ENCODE peak calls at places on chromosomes 2 and 18, in seven cellular contexts. V is Panc1, A is A549, F is GM23338, G is HCT116, M is GM12878, S is HepG2. U is an unnamed sample.

GRCh38 chr2:16978291-16978690 is 312.7 kb upstream of the CYRIA start:
- DNase-seq in V (no peak), A (no peak), F (no peak), G (no peak), M (no peak), S (no peak), U (no peak)

GRCh38 chr2:62741127-62741526 is 35.6 kb downstream of the EHBP1 start:
- DNase-seq in V (no peak), A (no peak), F (no peak), G (no peak), M (no peak), S (no peak), U (no peak)

GRCh38 chr2:224646242-224646846 is 61.2 kb upstream of the CUL3 start:
- DNase-seq in V (peak), A (peak), F (peak), G (peak), M (no peak), S (peak), U (peak)

GRCh38 chr2:67268806-67269205 is 128.3 kb upstream of the ETAA1 start:
- DNase-seq in V (no peak), A (peak), F (no peak), G (no peak), M (no peak), S (no peak), U (no peak)

GRCh38 chr2:67581751-67582150 is 184.6 kb downstream of the ETAA1 start:
- DNase-seq in V (no peak), A (no peak), F (peak), G (no peak), M (no peak), S (no peak), U (no peak)

GRCh38 chr2:197033222-197033621 is 106.7 kb upstream of the PGAP1 start:
- DNase-seq in V (no peak), A (no peak), F (no peak), G (no peak), M (no peak), S (no peak), U (no peak)

GRCh38 chr18:26002375-26002774 is 88.0 kb downstream of the SS18 start:
- DNase-seq in V (no peak), A (no peak), F (no peak), G (no peak), M (no peak), S (no peak), U (no peak)

GRCh38 chr18:62287753-62288668 is 37.1 kb upstream of the TNFRSF11A start:
- DNase-seq in V (no peak), A (no peak), F (no peak), G (no peak), M (no peak), S (peak), U (no peak)

GRCh38 chr2:47221956-47222355 is 66.8 kb upstream of the STPG4 start:
- DNase-seq in V (no peak), A (no peak), F (no peak), G (no peak), M (no peak), S (no peak), U (no peak)

GRCh38 chr18:50560681-50561629 is 1.1 kb downstream of the MAPK4 start:
- DNase-seq in V (no peak), A (no peak), F (peak), G (no peak), M (no peak), S (no peak), U (peak)

GRCh38 chr2:28361991-28362710 is 30.5 kb upstream of the FOSL2 start:
- DNase-seq in V (no peak), A (no peak), F (no peak), G (no peak), M (no peak), S (no peak), U (no peak)

GRCh38 chr18:35502062-35502461 is 4.3 kb upstream of the INO80C start:
- DNase-seq in V (no peak), A (no peak), F (no peak), G (no peak), M (no peak), S (no peak), U (no peak)

GRCh38 chr2:212711851-212712250 is 173.2 kb upstream of the ERBB4 start:
- DNase-seq in V (peak), A (peak), F (no peak), G (no peak), M (no peak), S (no peak), U (no peak)

GRCh38 chr2:112646102-112646719 is 472 bp downstream of the SLC20A1 start:
- DNase-seq in V (no peak), A (no peak), F (peak), G (no peak), M (no peak), S (no peak), U (peak)

GRCh38 chr2:129712586-129712985 is 266.9 kb upstream of the RAB6C start:
- DNase-seq in V (no peak), A (no peak), F (no peak), G (no peak), M (no peak), S (no peak), U (no peak)

GRCh38 chr18:26471027-26471426 is 77.3 kb downstream of the KCTD1 start:
- DNase-seq in V (no peak), A (peak), F (no peak), G (no peak), M (no peak), S (no peak), U (no peak)

GRCh38 chr18:3611313-3612038 is 161.5 kb downstream of the TGIF1 start:
- DNase-seq in V (no peak), A (no peak), F (no peak), G (no peak), M (no peak), S (no peak), U (no peak)

GRCh38 chr2:208929489-208929864 is 494.4 kb upstream of the MAP2 start:
- DNase-seq in V (no peak), A (no peak), F (no peak), G (peak), M (no peak), S (no peak), U (peak)

GRCh38 chr18:79385749-79386341 is 9.9 kb upstream of the NFATC1 start:
- DNase-seq in V (no peak), A (no peak), F (no peak), G (no peak), M (no peak), S (no peak), U (peak)

GRCh38 chr2:127694986-127695385 is 6.3 kb upstream of the SFT2D3 start:
- DNase-seq in V (no peak), A (no peak), F (no peak), G (no peak), M (no peak), S (no peak), U (no peak)

GRCh38 chr2:141555876-141556470 is 574.8 kb downstream of the LRP1B start:
- DNase-seq in V (no peak), A (no peak), F (no peak), G (no peak), M (no peak), S (no peak), U (no peak)

GRCh38 chr2:238285653-238286082 is 2.7 kb downstream of the PER2 start:
- DNase-seq in V (no peak), A (peak), F (peak), G (no peak), M (no peak), S (peak), U (no peak)

GRCh38 chr18:12689256-12689655 is 13.3 kb downstream of the CEP76 start:
- DNase-seq in V (no peak), A (no peak), F (no peak), G (no peak), M (no peak), S (no peak), U (no peak)
- TF ChIP-seq REST in V (no peak), A (no peak), F (no peak), G (no peak), M (no peak), S (no peak), U (no peak)

GRCh38 chr2:96150007-96150406 is 4.8 kb upstream of the DUSP2 start:
- DNase-seq in V (no peak), A (no peak), F (no peak), G (no peak), M (no peak), S (no peak), U (no peak)
- TF ChIP-seq REST in V (no peak), A (no peak), F (no peak), G (no peak), M (no peak), S (no peak), U (no peak)

GRCh38 chr2:2881507-2881906 is 496.1 kb downstream of the EIPR1 start:
- DNase-seq in V (no peak), A (no peak), F (no peak), G (no peak), M (no peak), S (no peak), U (no peak)

GRCh38 chr2:2880938-2881337 is 496.7 kb downstream of the EIPR1 start:
- DNase-seq in V (no peak), A (no peak), F (no peak), G (no peak), M (no peak), S (no peak), U (no peak)

GRCh38 chr2:2879071-2879470 is 498.5 kb downstream of the EIPR1 start:
- DNase-seq in V (no peak), A (no peak), F (no peak), G (no peak), M (no peak), S (no peak), U (no peak)

GRCh38 chr2:2877427-2877826 is 500.2 kb downstream of the EIPR1 start:
- DNase-seq in V (no peak), A (no peak), F (no peak), G (no peak), M (no peak), S (no peak), U (no peak)

DNA sequence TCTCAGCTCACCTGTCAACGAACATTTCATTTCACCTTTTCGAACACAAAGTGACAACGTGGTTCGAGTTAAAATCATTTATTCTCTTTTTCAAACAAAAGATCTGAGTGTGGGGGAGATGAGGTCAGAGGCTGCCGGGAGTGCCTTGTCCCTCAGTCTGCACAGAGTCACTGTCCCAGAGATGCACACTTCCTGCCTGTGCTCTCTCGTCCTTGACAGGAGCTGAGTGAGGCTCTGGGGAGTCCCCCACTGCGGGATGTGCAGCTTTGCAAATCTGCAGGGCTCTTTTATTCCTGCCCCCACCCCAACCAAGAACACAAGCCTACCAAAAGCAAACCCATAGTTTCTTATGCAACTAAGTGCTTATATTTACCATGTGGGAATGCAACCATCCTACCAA is 497.8 kb downstream of the EIPR1 start:
- DNase-seq in V (no peak), A (no peak), F (no peak), G (no peak), M (peak), S (no peak), U (no peak)
- TF ChIP-seq REST in V (no peak), A (no peak), F (no peak), G (no peak), M (no peak), S (no peak), U (no peak)

GRCh38 chr2:226736391-226736790 is 63.2 kb downstream of the IRS1 start:
- DNase-seq in V (no peak), A (no peak), F (no peak), G (no peak), M (no peak), S (no peak), U (no peak)

GRCh38 chr2:226740039-226740648 is 59.5 kb downstream of the IRS1 start:
- DNase-seq in V (no peak), A (no peak), F (no peak), G (no peak), M (no peak), S (peak), U (no peak)

GRCh38 chr2:226738821-226739507 is 60.7 kb downstream of the IRS1 start:
- DNase-seq in V (no peak), A (no peak), F (peak), G (no peak), M (no peak), S (peak), U (no peak)

GRCh38 chr2:226739508-226740030 is 60.1 kb downstream of the IRS1 start:
- DNase-seq in V (no peak), A (no peak), F (no peak), G (no peak), M (no peak), S (no peak), U (no peak)

GRCh38 chr2:226738191-226738820 is 61.3 kb downstream of the IRS1 start:
- DNase-seq in V (no peak), A (no peak), F (no peak), G (no peak), M (no peak), S (peak), U (no peak)
- TF ChIP-seq REST in V (no peak), A (no peak), F (no peak), G (no peak), M (no peak), S (no peak), U (no peak)

GRCh38 chr2:84458436-84459027 is 548 bp downstream of the SUCLG1 start:
- DNase-seq in V (no peak), A (peak), F (no peak), G (no peak), M (no peak), S (peak), U (peak)
- TF ChIP-seq REST in V (no peak), A (no peak), F (no peak), G (no peak), M (no peak), S (no peak), U (no peak)

GRCh38 chr2:187037310-187037709 is 188.3 kb upstream of the ZSWIM2 start:
- DNase-seq in V (no peak), A (no peak), F (no peak), G (no peak), M (no peak), S (no peak), U (no peak)
- TF ChIP-seq REST in V (no peak), A (no peak), F (no peak), G (no peak), M (no peak), S (no peak), U (no peak)

GRCh38 chr2:102473020-102473419 is at the start of gene SLC9A4:
- DNase-seq in V (peak), A (peak), F (peak), G (peak), M (no peak), S (peak), U (peak)
- TF ChIP-seq REST in V (no peak), A (no peak), F (no peak), G (no peak), M (no peak), S (no peak), U (no peak)

DNA sequence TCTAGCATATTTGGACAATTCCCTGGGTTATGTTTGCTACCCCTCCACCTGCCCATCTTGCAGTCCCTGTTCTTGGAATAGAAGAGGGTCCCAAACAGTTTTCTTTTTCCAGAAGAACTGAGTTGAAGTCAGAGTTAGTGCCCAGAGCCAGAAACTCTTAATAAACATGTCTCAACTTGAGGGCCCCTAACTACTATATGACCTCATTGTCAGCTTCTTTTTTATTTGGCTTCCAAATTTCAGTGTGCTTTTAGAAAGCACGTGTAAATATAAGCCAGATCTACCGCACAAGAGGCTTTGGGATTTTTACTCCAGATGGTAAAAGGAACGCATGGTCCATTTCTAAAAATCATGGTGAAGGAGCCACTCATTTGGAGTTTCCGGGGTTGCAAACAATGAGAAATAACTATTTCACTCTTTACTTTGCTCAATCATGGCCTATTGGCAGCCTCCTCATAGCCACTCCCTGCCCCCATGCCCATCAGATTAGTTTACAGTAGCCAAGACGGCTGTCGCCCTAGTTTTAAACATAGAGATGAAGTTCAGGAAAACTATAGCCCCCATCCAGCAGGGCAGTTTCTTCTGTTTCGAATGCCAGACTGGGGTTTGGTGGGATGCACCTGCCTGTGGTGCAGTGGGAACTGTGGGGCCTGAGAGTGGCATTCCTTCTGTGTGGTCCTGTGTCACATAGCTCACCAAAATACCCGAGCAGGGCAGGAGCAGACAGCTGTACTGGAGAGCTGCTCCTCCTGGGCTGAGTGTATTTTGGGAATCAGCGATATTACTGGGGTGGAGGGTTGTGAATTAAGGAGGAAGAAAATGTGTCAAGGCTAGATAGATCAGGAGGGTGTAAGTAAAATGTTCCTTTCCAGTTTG is 1.7 kb downstream of the MAPRE3 start:
- DNase-seq in V (no peak), A (no peak), F (no peak), G (no peak), M (no peak), S (no peak), U (no peak)
- TF ChIP-seq REST in V (no peak), A (no peak), F (no peak), G (no peak), M (no peak), S (no peak), U (no peak)

U was measured in SK-N-SH.